ENCODE peak calls at places on chromosomes 7 and 10, in ten cellular contexts. Y, C, I, W, Z, R, P, J, N and U are unnamed samples.

GRCh38 chr7:101486056-101486763 is 123.5 kb downstream of the COL26A1 start:
- DNase-seq in Y (no peak), C (no peak), I (no peak), W (no peak), Z (no peak), R (peak), P (no peak), J (no peak), N (peak), U (no peak)

GRCh38 chr7:91603707-91604106 is 276.8 kb downstream of the MTERF1 start:
- DNase-seq in Y (no peak), C (no peak), I (no peak), W (no peak), Z (no peak), R (no peak), P (no peak), J (no peak), N (no peak), U (no peak)

GRCh38 chr10:130807721-130808120 is 503.8 kb downstream of the TCERG1L start:
- DNase-seq in Y (no peak), C (no peak), I (no peak), W (no peak), Z (no peak), R (no peak), P (no peak), J (no peak), N (no peak), U (no peak)

GRCh38 chr7:1798191-1798590 is 128.1 kb downstream of the ELFN1 start:
- DNase-seq in Y (no peak), C (no peak), I (no peak), W (no peak), Z (no peak), R (no peak), P (no peak), J (no peak), N (no peak), U (no peak)

GRCh38 chr7:76069238-76069638 is 21.3 kb downstream of the MDH2 start:
- DNase-seq in Y (no peak), C (peak), I (peak), W (peak), Z (peak), R (peak), P (no peak), J (no peak), N (peak), U (peak)

GRCh38 chr10:119829429-119829828 is 43.2 kb downstream of the MCMBP start:
- DNase-seq in Y (no peak), C (no peak), I (no peak), W (no peak), Z (no peak), R (no peak), P (no peak), J (no peak), N (no peak), U (no peak)

GRCh38 chr10:74898201-74898976 is 72.0 kb downstream of the KAT6B start:
- DNase-seq in Y (no peak), C (no peak), I (no peak), W (no peak), Z (no peak), R (no peak), P (no peak), J (no peak), N (no peak), U (no peak)

GRCh38 chr10:67520924-67521520 is 175.0 kb downstream of the CTNNA3 start:
- DNase-seq in Y (no peak), C (no peak), I (peak), W (no peak), Z (peak), R (peak), P (peak), J (no peak), N (peak), U (no peak)

GRCh38 chr10:122126763-122127659 is 138.0 kb downstream of the TACC2 start:
- DNase-seq in Y (no peak), C (no peak), I (peak), W (peak), Z (peak), R (peak), P (no peak), J (no peak), N (no peak), U (no peak)

GRCh38 chr7:24821045-24821853 is 64.0 kb upstream of the GSDME start:
- DNase-seq in Y (peak), C (peak), I (peak), W (peak), Z (peak), R (peak), P (peak), J (no peak), N (no peak), U (peak)

GRCh38 chr7:44466300-44467216 is 23.9 kb downstream of the NUDCD3 start:
- DNase-seq in Y (no peak), C (no peak), I (no peak), W (no peak), Z (peak), R (peak), P (no peak), J (no peak), N (no peak), U (no peak)

GRCh38 chr10:11825796-11826414 is 2.7 kb downstream of the PROSER2 start:
- DNase-seq in Y (no peak), C (no peak), I (no peak), W (no peak), Z (no peak), R (peak), P (no peak), J (no peak), N (no peak), U (no peak)

GRCh38 chr10:11823122-11823988 is at the start of gene PROSER2:
- DNase-seq in Y (no peak), C (peak), I (no peak), W (no peak), Z (peak), R (peak), P (peak), J (peak), N (peak), U (peak)

GRCh38 chr10:11824825-11825224 is 1.7 kb downstream of the PROSER2 start:
- DNase-seq in Y (no peak), C (no peak), I (no peak), W (no peak), Z (no peak), R (peak), P (no peak), J (no peak), N (peak), U (no peak)

GRCh38 chr10:11823989-11824346 is 812 bp downstream of the PROSER2 start:
- DNase-seq in Y (no peak), C (no peak), I (no peak), W (no peak), Z (peak), R (peak), P (no peak), J (no peak), N (no peak), U (no peak)

GRCh38 chr10:11824376-11824775 is 1.2 kb downstream of the PROSER2 start:
- DNase-seq in Y (no peak), C (no peak), I (no peak), W (no peak), Z (peak), R (peak), P (no peak), J (no peak), N (no peak), U (no peak)
- H3K4me3 ChIP-seq in Y (peak), C (peak), I (no peak), W (no peak), Z (peak), R (peak), P (no peak), J (peak), N (no peak), U (peak)

GRCh38 chr7:99141334-99141733 is 2.6 kb downstream of the SMURF1 start:
- DNase-seq in Y (no peak), C (no peak), I (no peak), W (no peak), Z (no peak), R (no peak), P (no peak), J (no peak), N (no peak), U (no peak)
- H3K4me3 ChIP-seq in Y (peak), C (peak), I (no peak), W (peak), Z (peak), R (peak), P (no peak), J (peak), N (peak), U (peak)

GRCh38 chr10:49284356-49284755 is 14.6 kb upstream of the C10orf71 start:
- DNase-seq in Y (no peak), C (no peak), I (no peak), W (no peak), Z (no peak), R (no peak), P (no peak), J (no peak), N (no peak), U (no peak)

GRCh38 chr10:49283491-49283890 is 15.5 kb upstream of the C10orf71 start:
- DNase-seq in Y (no peak), C (no peak), I (no peak), W (no peak), Z (no peak), R (no peak), P (no peak), J (no peak), N (no peak), U (no peak)

GRCh38 chr10:49282879-49283321 is 16.1 kb upstream of the C10orf71 start:
- DNase-seq in Y (no peak), C (peak), I (no peak), W (no peak), Z (no peak), R (no peak), P (no peak), J (no peak), N (no peak), U (no peak)

GRCh38 chr10:49281461-49281860 is 17.5 kb upstream of the C10orf71 start:
- DNase-seq in Y (no peak), C (no peak), I (no peak), W (no peak), Z (no peak), R (no peak), P (no peak), J (no peak), N (peak), U (no peak)

GRCh38 chr10:49282306-49282705 is 16.7 kb upstream of the C10orf71 start:
- DNase-seq in Y (no peak), C (no peak), I (no peak), W (no peak), Z (no peak), R (no peak), P (no peak), J (no peak), N (no peak), U (no peak)
- H3K4me3 ChIP-seq in Y (no peak), C (no peak), I (no peak), W (no peak), Z (no peak), R (no peak), P (no peak), J (no peak), N (no peak), U (no peak)

DNA sequence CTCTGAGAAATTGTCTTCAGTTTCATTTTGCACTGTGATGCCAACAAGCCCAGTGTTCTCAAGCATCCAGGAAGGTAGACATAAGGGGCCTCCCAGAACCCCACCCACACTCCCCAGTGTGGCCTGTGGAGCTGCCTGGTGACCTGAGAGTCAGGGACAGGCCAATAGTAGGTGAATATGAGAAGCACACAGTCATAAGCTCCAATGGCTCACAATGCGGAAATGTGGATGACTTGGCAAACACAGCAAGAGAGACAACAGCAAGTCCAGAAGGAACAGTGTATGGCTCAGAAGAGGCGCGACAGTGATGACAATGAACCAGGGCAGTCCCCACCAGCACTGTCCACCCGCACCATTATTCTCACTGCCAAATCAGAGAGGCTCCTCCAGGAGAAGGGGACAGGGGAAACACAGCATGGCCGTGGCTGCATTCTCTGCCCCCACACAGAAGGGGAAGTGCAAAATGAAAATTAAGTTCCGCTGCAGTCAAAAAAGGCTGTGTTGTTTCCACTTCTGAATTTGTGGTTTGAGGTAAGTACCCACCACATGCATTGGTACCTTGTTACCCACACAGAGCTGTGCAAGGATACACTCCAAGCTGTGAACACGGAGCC is 419.8 kb downstream of the GRID1 start:
- DNase-seq in Y (no peak), C (no peak), I (no peak), W (no peak), Z (no peak), R (no peak), P (no peak), J (no peak), N (no peak), U (no peak)
- H3K4me3 ChIP-seq in Y (no peak), C (no peak), I (no peak), W (no peak), Z (no peak), R (no peak), P (no peak), J (no peak), N (no peak), U (no peak)

DNA sequence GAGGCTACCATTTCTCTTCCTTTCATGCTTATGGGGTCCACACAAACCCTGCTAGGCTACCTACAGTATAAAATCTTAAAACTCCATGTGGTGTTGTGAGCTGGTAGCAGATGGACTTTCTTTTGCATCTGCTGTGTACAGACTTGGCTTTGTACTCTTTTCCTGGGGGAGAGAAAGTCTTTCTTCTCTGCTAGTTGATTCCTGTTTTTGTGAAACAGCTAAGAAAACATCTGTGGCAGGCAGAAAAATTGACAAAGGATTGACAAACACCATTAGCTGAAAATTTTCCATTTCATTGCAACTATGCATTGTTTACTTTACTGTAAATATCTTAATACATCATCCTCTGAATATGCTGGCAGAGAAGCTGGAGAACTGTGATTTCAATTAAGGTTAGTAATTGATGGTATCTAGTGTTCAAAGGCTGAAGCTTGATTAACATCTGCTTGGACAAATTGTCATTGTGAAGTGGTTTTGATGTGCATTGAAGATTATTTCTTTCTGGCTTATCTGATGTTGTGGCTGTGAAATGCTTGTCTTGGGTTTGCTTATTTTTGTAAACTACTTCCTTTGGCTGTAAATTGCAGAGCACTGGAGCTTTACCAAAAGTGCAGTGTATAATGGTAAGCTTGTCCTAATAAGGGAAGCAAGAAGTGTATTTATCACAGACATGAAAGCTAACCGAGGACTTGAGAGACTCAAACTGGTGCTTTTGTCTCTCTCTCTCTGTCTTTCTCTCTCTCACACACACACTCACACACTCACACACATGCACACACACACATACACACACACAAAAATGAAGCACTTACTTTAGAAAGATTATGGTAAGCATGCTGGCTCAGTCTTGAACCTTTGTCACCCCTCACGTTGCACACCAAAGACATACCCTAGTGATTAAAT is at the start of gene FOXP2:
- DNase-seq in Y (no peak), C (no peak), I (no peak), W (no peak), Z (peak), R (peak), P (no peak), J (no peak), N (no peak), U (no peak)
- H3K4me3 ChIP-seq in Y (peak), C (peak), I (no peak), W (peak), Z (peak), R (peak), P (no peak), J (peak), N (no peak), U (peak)